ENCODE peak calls at places on chromosomes 1 and 21, in seven cellular contexts. One of them, this sample, is unnamed. For H3K36me3, the result is how much of the 10 kb centered on the place peaks cover.

GRCh38 chr1:47805826-47806450 is 191.2 kb downstream of the TRABD2B start:
- DNase-seq in SK-N-SH: peak
- DNase-seq in HepG2: no peak
- DNase-seq in K562: no peak
- DNase-seq in GM12878: no peak
- DNase-seq in HCT116: no peak
- DNase-seq in H1: no peak
- DNase-seq in this sample: no peak

GRCh38 chr1:201381130-201381529 is 3.6 kb upstream of the TNNT2 start:
- DNase-seq in HCT116: no peak
- DNase-seq in GM12878: no peak
- DNase-seq in H1: no peak
- DNase-seq in HepG2: no peak
- DNase-seq in SK-N-SH: no peak
- DNase-seq in K562: no peak
- DNase-seq in this sample: no peak

GRCh38 chr1:58262702-58263101 is 283.8 kb downstream of the OMA1 start:
- DNase-seq in H1: no peak
- DNase-seq in HepG2: no peak
- DNase-seq in SK-N-SH: no peak
- DNase-seq in HCT116: no peak
- DNase-seq in K562: no peak
- DNase-seq in GM12878: no peak
- DNase-seq in this sample: no peak

GRCh38 chr1:101276818-101277217 is 40.0 kb downstream of the S1PR1 start:
- DNase-seq in K562: no peak
- DNase-seq in HCT116: no peak
- DNase-seq in SK-N-SH: no peak
- DNase-seq in HepG2: no peak
- DNase-seq in H1: no peak
- DNase-seq in GM12878: no peak
- DNase-seq in this sample: no peak

GRCh38 chr1:223129229-223129851 is 13.7 kb downstream of the TLR5 start:
- DNase-seq in HepG2: peak
- DNase-seq in K562: peak
- DNase-seq in SK-N-SH: peak
- DNase-seq in HCT116: no peak
- DNase-seq in GM12878: no peak
- DNase-seq in H1: peak
- DNase-seq in this sample: peak

GRCh38 chr1:159851386-159851785 is 11.1 kb downstream of the VSIG8 start:
- DNase-seq in GM12878: no peak
- DNase-seq in SK-N-SH: no peak
- DNase-seq in K562: no peak
- DNase-seq in HepG2: no peak
- DNase-seq in HCT116: no peak
- DNase-seq in H1: no peak
- DNase-seq in this sample: no peak

GRCh38 chr1:85320371-85321131 is 44.1 kb upstream of the BCL10 start:
- DNase-seq in SK-N-SH: no peak
- DNase-seq in GM12878: no peak
- DNase-seq in H1: no peak
- DNase-seq in HCT116: no peak
- DNase-seq in K562: no peak
- DNase-seq in HepG2: no peak
- DNase-seq in this sample: no peak

GRCh38 chr1:1132042-1132927 is 16.4 kb upstream of the C1orf159 start:
- DNase-seq in SK-N-SH: no peak
- DNase-seq in K562: no peak
- DNase-seq in HCT116: no peak
- DNase-seq in GM12878: no peak
- DNase-seq in HepG2: no peak
- DNase-seq in H1: no peak
- DNase-seq in this sample: no peak

GRCh38 chr21:44612669-44613229 is 870 bp downstream of the KRTAP10-8 start:
- DNase-seq in SK-N-SH: no peak
- DNase-seq in H1: peak
- DNase-seq in HepG2: no peak
- DNase-seq in K562: no peak
- DNase-seq in HCT116: no peak
- DNase-seq in GM12878: no peak
- DNase-seq in this sample: no peak

GRCh38 chr1:3032970-3033794 is 11.9 kb downstream of the ACTRT2 start:
- DNase-seq in K562: no peak
- DNase-seq in H1: no peak
- DNase-seq in SK-N-SH: no peak
- DNase-seq in GM12878: no peak
- DNase-seq in HepG2: no peak
- DNase-seq in HCT116: no peak
- DNase-seq in this sample: no peak

GRCh38 chr1:232634086-232634485 is 4.2 kb upstream of the SIPA1L2 start:
- DNase-seq in K562: no peak
- DNase-seq in HCT116: no peak
- DNase-seq in H1: no peak
- DNase-seq in GM12878: no peak
- DNase-seq in HepG2: no peak
- DNase-seq in SK-N-SH: no peak
- DNase-seq in this sample: no peak

GRCh38 chr21:32940079-32941014 is 85.4 kb upstream of the OLIG2 start:
- DNase-seq in K562: peak
- DNase-seq in HCT116: peak
- DNase-seq in H1: no peak
- DNase-seq in SK-N-SH: peak
- DNase-seq in GM12878: no peak
- DNase-seq in HepG2: peak
- DNase-seq in this sample: peak

GRCh38 chr1:183279835-183280234 is 93.8 kb downstream of the LAMC2 start:
- DNase-seq in HCT116: no peak
- DNase-seq in SK-N-SH: no peak
- DNase-seq in K562: no peak
- DNase-seq in H1: no peak
- DNase-seq in GM12878: no peak
- DNase-seq in HepG2: peak
- DNase-seq in this sample: no peak

GRCh38 chr1:96978867-96979266 is 257.3 kb downstream of the PTBP2 start:
- DNase-seq in HepG2: no peak
- DNase-seq in H1: no peak
- DNase-seq in SK-N-SH: no peak
- DNase-seq in K562: no peak
- DNase-seq in GM12878: no peak
- DNase-seq in HCT116: no peak
- DNase-seq in this sample: no peak

GRCh38 chr1:109904105-109904817 is 6.4 kb upstream of the CSF1 start:
- DNase-seq in SK-N-SH: no peak
- DNase-seq in HepG2: peak
- DNase-seq in K562: no peak
- DNase-seq in H1: no peak
- DNase-seq in HCT116: no peak
- DNase-seq in GM12878: no peak
- DNase-seq in this sample: no peak

GRCh38 chr21:41289431-41289830 is 27.2 kb upstream of the FAM3B start:
- DNase-seq in HCT116: peak
- DNase-seq in K562: no peak
- DNase-seq in SK-N-SH: no peak
- DNase-seq in H1: peak
- DNase-seq in HepG2: peak
- DNase-seq in GM12878: no peak
- DNase-seq in this sample: no peak

GRCh38 chr1:69483219-69483618 is 84.5 kb upstream of the LRRC7 start:
- DNase-seq in K562: no peak
- DNase-seq in SK-N-SH: no peak
- DNase-seq in H1: no peak
- DNase-seq in HCT116: no peak
- DNase-seq in HepG2: no peak
- DNase-seq in GM12878: no peak
- DNase-seq in this sample: no peak

GRCh38 chr1:22662318-22662717 is 9.3 kb downstream of the C1QB start:
- DNase-seq in H1: peak
- DNase-seq in HepG2: no peak
- DNase-seq in K562: peak
- DNase-seq in SK-N-SH: peak
- DNase-seq in GM12878: no peak
- DNase-seq in HCT116: peak
- DNase-seq in this sample: no peak

GRCh38 chr1:225811622-225812487 is 1.9 kb downstream of the EPHX1 start:
- DNase-seq in SK-N-SH: no peak
- DNase-seq in H1: no peak
- DNase-seq in GM12878: no peak
- DNase-seq in K562: peak
- DNase-seq in HepG2: peak
- DNase-seq in HCT116: no peak
- DNase-seq in this sample: no peak

GRCh38 chr1:69700770-69701169 is 133.0 kb downstream of the LRRC7 start:
- DNase-seq in H1: peak
- DNase-seq in HCT116: peak
- DNase-seq in HepG2: peak
- DNase-seq in SK-N-SH: no peak
- DNase-seq in K562: no peak
- DNase-seq in GM12878: no peak
- DNase-seq in this sample: peak

GRCh38 chr1:240192851-240193250 is 101.2 kb downstream of the FMN2 start:
- DNase-seq in GM12878: no peak
- DNase-seq in H1: no peak
- DNase-seq in HCT116: no peak
- DNase-seq in HepG2: no peak
- DNase-seq in K562: no peak
- DNase-seq in SK-N-SH: no peak
- DNase-seq in this sample: no peak

GRCh38 chr21:41673596-41674335 is 93.1 kb downstream of the RIPK4 start:
- DNase-seq in HepG2: no peak
- DNase-seq in SK-N-SH: no peak
- DNase-seq in K562: no peak
- DNase-seq in HCT116: no peak
- DNase-seq in H1: no peak
- DNase-seq in GM12878: no peak
- DNase-seq in this sample: no peak

GRCh38 chr1:11558286-11558685 is 79.3 kb downstream of the DISP3 start:
- DNase-seq in SK-N-SH: no peak
- DNase-seq in HepG2: no peak
- DNase-seq in K562: no peak
- DNase-seq in H1: no peak
- DNase-seq in HCT116: no peak
- DNase-seq in GM12878: no peak
- DNase-seq in this sample: no peak

GRCh38 chr1:227318003-227318851 is at the start of gene CDC42BPA:
- DNase-seq in SK-N-SH: peak
- DNase-seq in GM12878: no peak
- DNase-seq in HCT116: peak
- DNase-seq in K562: peak
- DNase-seq in HepG2: peak
- DNase-seq in H1: peak
- DNase-seq in this sample: peak

GRCh38 chr1:203263496-203263895 is 34.0 kb upstream of the CHIT1 start:
- DNase-seq in H1: no peak
- DNase-seq in HCT116: no peak
- DNase-seq in HepG2: no peak
- DNase-seq in K562: no peak
- DNase-seq in SK-N-SH: no peak
- DNase-seq in GM12878: no peak
- DNase-seq in this sample: no peak

GRCh38 chr1:9867408-9868243 is 42.4 kb downstream of the CTNNBIP1 start:
- DNase-seq in SK-N-SH: peak
- DNase-seq in H1: peak
- DNase-seq in HCT116: no peak
- DNase-seq in HepG2: peak
- DNase-seq in GM12878: peak
- DNase-seq in K562: peak
- DNase-seq in this sample: peak

GRCh38 chr1:54887665-54888071 is 673 bp upstream of the DHCR24 start:
- DNase-seq in H1: no peak
- DNase-seq in SK-N-SH: peak
- DNase-seq in K562: no peak
- DNase-seq in HCT116: no peak
- DNase-seq in HepG2: no peak
- DNase-seq in GM12878: no peak
- DNase-seq in this sample: no peak

GRCh38 chr1:23628951-23629387 is 62.6 kb upstream of the RPL11 start:
- DNase-seq in H1: no peak
- DNase-seq in HCT116: no peak
- DNase-seq in GM12878: no peak
- DNase-seq in HepG2: no peak
- DNase-seq in SK-N-SH: no peak
- DNase-seq in K562: no peak
- DNase-seq in this sample: no peak

GRCh38 chr1:46484783-46485490 is 4.7 kb upstream of the DMBX1 start:
- DNase-seq in SK-N-SH: no peak
- DNase-seq in GM12878: no peak
- DNase-seq in H1: no peak
- DNase-seq in HCT116: no peak
- DNase-seq in HepG2: no peak
- DNase-seq in K562: peak
- DNase-seq in this sample: no peak

DNA sequence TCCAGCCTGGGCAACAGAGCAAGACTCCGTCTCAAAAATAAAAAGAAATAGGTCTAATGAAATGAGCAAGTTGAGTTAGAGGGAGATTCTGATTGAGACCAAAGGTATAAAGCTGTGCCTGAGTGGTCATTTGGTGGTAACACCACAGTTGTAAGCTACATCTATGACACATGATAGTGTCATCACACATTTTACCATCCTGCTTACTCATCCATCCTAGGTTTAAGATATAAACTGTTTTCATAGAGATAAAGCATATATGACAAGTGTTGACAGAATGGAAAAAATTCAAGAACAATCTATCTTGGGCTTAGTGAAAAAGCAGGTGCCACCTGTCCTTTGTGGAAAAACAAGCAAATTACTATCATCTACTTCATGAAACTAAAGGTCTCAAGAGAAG is 7.1 kb upstream of the CFAP141 start:
- DNase-seq in SK-N-SH: no peak
- DNase-seq in HepG2: no peak
- DNase-seq in K562: peak
- DNase-seq in H1: no peak
- DNase-seq in HCT116: no peak
- DNase-seq in GM12878: no peak
- DNase-seq in this sample: no peak
- H3K36me3 ChIP-seq in SK-N-SH: half or more
- H3K36me3 ChIP-seq in HepG2: under half
- H3K36me3 ChIP-seq in K562: half or more
- H3K36me3 ChIP-seq in H1: half or more
- H3K36me3 ChIP-seq in HCT116: half or more
- H3K36me3 ChIP-seq in GM12878: under half
- H3K36me3 ChIP-seq in this sample: half or more

GRCh38 chr1:243731301-243731891 is 118.6 kb downstream of the AKT3 start:
- DNase-seq in HCT116: no peak
- DNase-seq in SK-N-SH: no peak
- DNase-seq in HepG2: no peak
- DNase-seq in K562: no peak
- DNase-seq in H1: no peak
- DNase-seq in GM12878: no peak
- DNase-seq in this sample: no peak
- TF ChIP-seq YY1 in HCT116: no peak
- TF ChIP-seq YY1 in SK-N-SH: no peak
- TF ChIP-seq YY1 in HepG2: no peak
- TF ChIP-seq YY1 in K562: no peak
- TF ChIP-seq YY1 in H1: no peak
- TF ChIP-seq YY1 in GM12878: no peak
- TF ChIP-seq YY1 in this sample: no peak

GRCh38 chr1:220119043-220119512 is 25.1 kb downstream of the IARS2 start:
- DNase-seq in K562: no peak
- DNase-seq in SK-N-SH: no peak
- DNase-seq in GM12878: no peak
- DNase-seq in H1: no peak
- DNase-seq in HCT116: no peak
- DNase-seq in HepG2: no peak
- DNase-seq in this sample: no peak
- H3K4me3 ChIP-seq in K562: no peak
- H3K4me3 ChIP-seq in SK-N-SH: no peak
- H3K4me3 ChIP-seq in GM12878: no peak
- H3K4me3 ChIP-seq in H1: no peak
- H3K4me3 ChIP-seq in HCT116: no peak
- H3K4me3 ChIP-seq in HepG2: no peak
- H3K4me3 ChIP-seq in this sample: no peak

GRCh38 chr21:30707409-30707808 is 11.2 kb downstream of the KRTAP21-3 start:
- DNase-seq in HepG2: no peak
- DNase-seq in K562: no peak
- DNase-seq in GM12878: no peak
- DNase-seq in SK-N-SH: no peak
- DNase-seq in HCT116: no peak
- DNase-seq in H1: no peak
- DNase-seq in this sample: no peak
- H3K36me3 ChIP-seq in HepG2: under half
- H3K36me3 ChIP-seq in K562: under half
- H3K36me3 ChIP-seq in GM12878: under half
- H3K36me3 ChIP-seq in SK-N-SH: under half
- H3K36me3 ChIP-seq in HCT116: under half
- H3K36me3 ChIP-seq in H1: under half
- H3K36me3 ChIP-seq in this sample: under half

This sample was measured in NT2/D1.